ENCODE peak calls at places on chromosomes 4 and X, in six cellular contexts. S, R, V, A, O and X are unnamed samples.

GRCh38 chr4:41939016-41939623 is 3.9 kb downstream of the TMEM33 start:
- DNase-seq in S (no peak), R (no peak), V (no peak), A (no peak), O (no peak), X (no peak)

GRCh38 chrX:136176399-136176825 is 29.1 kb downstream of the FHL1 start:
- DNase-seq in S (no peak), R (no peak), V (no peak), A (no peak), O (peak; percentile 85), X (no peak)

GRCh38 chr4:1571986-1572385 is 112.1 kb downstream of the FAM53A start:
- DNase-seq in S (no peak), R (no peak), V (no peak), A (no peak), O (no peak), X (no peak)

GRCh38 chr4:184145596-184145995 is 72.1 kb downstream of the ENPP6 start:
- DNase-seq in S (no peak), R (no peak), V (no peak), A (no peak), O (no peak), X (no peak)

GRCh38 chrX:21606037-21606436 is 52.1 kb downstream of the KLHL34 start:
- DNase-seq in S (no peak), R (no peak), V (no peak), A (no peak), O (no peak), X (no peak)

GRCh38 chr4:126004936-126005335 is 690.2 kb downstream of the FAT4 start:
- DNase-seq in S (no peak), R (no peak), V (no peak), A (no peak), O (peak; percentile 68), X (peak; percentile 4)

GRCh38 chrX:3548743-3549441 is 164.6 kb downstream of the PRKX start:
- DNase-seq in S (no peak), R (peak; percentile 26), V (no peak), A (no peak), O (peak; percentile 56), X (no peak)

GRCh38 chrX:48937065-48937907 is 18.5 kb upstream of the PIM2 start:
- DNase-seq in S (peak; percentile 76), R (no peak), V (peak; percentile 70), A (peak; percentile 92), O (no peak), X (no peak)

GRCh38 chr4:87657525-87657924 is 7.4 kb downstream of the DMP1 start:
- DNase-seq in S (no peak), R (no peak), V (no peak), A (no peak), O (peak; percentile 86), X (peak; percentile 7)